ENCODE peak calls at places on chromosomes 5 and 9, in four cellular contexts. G, Q, U and X are unnamed samples. For H3K4me1, the result is how much of the 10 kb centered on the place peaks cover.

GRCh38 chr9:110939573-110939972 is 98.7 kb downstream of the LPAR1 start:
- DNase-seq in Q (no peak), U (no peak), G (no peak), X (no peak)

GRCh38 chr5:73960023-73960422 is 334.0 kb downstream of the ARHGEF28 start:
- DNase-seq in G (no peak), U (no peak), Q (no peak), X (no peak)

GRCh38 chr5:150081541-150082283 is 4.6 kb downstream of the CSF1R start:
- DNase-seq in U (peak), Q (no peak), G (no peak), X (no peak)

GRCh38 chr9:95724253-95724991 is 151.1 kb upstream of the ERCC6L2 start:
- DNase-seq in G (no peak), Q (no peak), U (no peak), X (no peak)

GRCh38 chr5:172802585-172803176 is 31.4 kb upstream of the ERGIC1 start:
- DNase-seq in U (no peak), G (no peak), Q (no peak), X (no peak)

GRCh38 chr5:171418982-171419662 is at the start of gene FGF18:
- DNase-seq in Q (no peak), U (peak), G (peak), X (no peak)

GRCh38 chr5:99034336-99034735 is 105.5 kb upstream of the CHD1 start:
- DNase-seq in Q (no peak), U (peak), G (no peak), X (no peak)

GRCh38 chr5:54672867-54673266 is 155.3 kb downstream of the SNX18 start:
- DNase-seq in Q (no peak), G (no peak), U (no peak), X (no peak)

GRCh38 chr5:98794414-98795080 is 21.1 kb downstream of the RGMB start:
- DNase-seq in G (no peak), U (no peak), Q (no peak), X (no peak)

GRCh38 chr5:59360130-59360555 is 533.4 kb downstream of the PDE4D start:
- DNase-seq in U (no peak), G (no peak), Q (no peak), X (no peak)

GRCh38 chr9:70668751-70669150 is 254.3 kb upstream of the KLF9 start:
- DNase-seq in G (no peak), U (no peak), Q (no peak), X (no peak)

GRCh38 chr5:25688156-25688555 is 1043.4 kb upstream of the CDH10 start:
- DNase-seq in G (no peak), U (no peak), Q (no peak), X (no peak)

GRCh38 chr5:39713224-39713911 is 288.6 kb upstream of the DAB2 start:
- DNase-seq in U (no peak), G (no peak), Q (no peak), X (no peak)

GRCh38 chr9:33161589-33162132 is 5.5 kb downstream of the B4GALT1 start:
- DNase-seq in U (peak), Q (peak), G (peak), X (no peak)
- H3K4me3 ChIP-seq in U (peak), Q (no peak), G (peak), X (peak)

DNA sequence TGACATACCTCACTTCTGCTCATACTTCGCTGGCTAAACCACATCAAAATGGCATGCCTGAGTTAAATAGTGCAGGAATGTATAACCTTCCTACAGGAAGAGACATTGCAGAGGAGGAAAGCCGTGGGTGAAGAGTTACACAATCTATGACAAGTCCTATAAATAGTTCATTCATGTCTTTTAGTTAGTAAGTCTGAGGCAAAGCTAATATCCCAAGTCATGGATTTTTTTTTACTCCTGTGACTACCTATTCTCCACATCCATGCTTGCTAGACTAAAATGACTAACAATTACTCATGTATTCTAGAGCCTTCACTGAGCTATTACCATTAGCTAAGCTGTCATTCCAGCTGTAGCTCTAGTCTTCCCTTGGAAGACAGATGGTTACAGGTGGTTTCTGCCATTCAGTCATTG is 391.3 kb downstream of the NR2F1-AS1 start:
- DNase-seq in U (no peak), G (peak), Q (no peak), X (no peak)
- H3K4me1 ChIP-seq in U (under half), G (half or more), Q (under half), X (under half)

GRCh38 chr9:106862946-106863740 is at the start of gene ZNF462:
- DNase-seq in G (no peak), Q (no peak), U (no peak), X (no peak)
- TF ChIP-seq POLR2A in G (no peak), Q (no peak), U (no peak), X (no peak)

DNA sequence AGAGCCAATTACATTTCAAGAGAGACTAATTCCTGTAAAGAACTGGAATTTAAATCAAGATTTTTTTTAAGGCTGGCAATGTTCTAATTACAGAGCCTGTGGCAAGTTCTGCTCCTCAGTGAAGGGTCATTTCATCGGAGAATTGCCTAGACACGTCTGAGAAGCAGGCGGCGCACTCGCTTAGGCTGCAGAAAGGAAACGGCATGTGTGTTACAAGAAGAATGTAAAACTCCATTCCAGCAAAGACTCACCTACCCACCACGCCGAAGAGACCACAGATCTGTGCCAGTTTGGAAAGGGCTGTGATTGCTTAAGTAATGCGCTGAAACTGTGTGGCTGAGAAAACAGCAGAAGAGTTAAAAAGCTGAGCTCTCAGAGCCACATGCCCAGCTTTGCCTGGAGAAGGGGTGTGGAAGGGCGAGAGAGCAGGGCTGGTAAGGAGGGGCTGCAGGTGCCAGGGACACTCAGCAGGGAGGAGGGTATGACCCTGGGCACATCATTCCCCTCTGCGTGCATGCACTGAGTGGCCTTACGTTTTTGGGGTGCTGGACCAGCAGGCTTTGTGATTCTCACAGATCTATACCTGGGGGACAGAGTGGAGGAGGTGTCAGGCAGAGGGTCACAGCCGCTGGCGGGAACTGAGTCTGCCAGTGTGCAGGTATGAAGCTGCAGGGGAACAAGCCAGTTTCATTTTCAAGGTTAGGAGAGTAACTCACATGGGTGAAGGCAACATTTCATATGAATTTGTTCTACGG is 17.8 kb upstream of the SLC25A51 start:
- DNase-seq in U (no peak), Q (no peak), G (no peak), X (peak)
- H3K4me3 ChIP-seq in U (no peak), Q (no peak), G (no peak), X (no peak)

DNA sequence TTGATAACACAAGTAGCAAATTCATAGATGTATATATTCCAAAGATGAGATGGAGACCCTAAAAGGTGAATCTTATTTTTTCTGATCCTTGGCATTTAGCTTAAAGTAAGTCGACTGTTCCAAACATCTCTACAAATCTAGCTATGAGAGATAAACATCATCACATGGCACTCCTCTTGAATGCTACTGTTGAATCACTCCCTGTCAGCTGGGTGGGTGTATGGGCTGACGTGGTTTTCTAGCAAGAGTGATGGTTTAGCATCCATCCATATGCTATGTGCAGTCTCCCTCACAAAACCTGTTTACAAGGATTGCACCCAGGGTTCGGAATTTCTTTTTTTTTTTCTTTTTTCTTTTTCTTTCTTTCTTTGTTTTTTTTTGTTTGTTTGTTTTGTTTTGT is 13.8 kb downstream of the ACO1 start:
- DNase-seq in Q (no peak), U (no peak), G (no peak), X (no peak)
- H3K4me1 ChIP-seq in Q (under half), U (under half), G (under half), X (under half)

DNA sequence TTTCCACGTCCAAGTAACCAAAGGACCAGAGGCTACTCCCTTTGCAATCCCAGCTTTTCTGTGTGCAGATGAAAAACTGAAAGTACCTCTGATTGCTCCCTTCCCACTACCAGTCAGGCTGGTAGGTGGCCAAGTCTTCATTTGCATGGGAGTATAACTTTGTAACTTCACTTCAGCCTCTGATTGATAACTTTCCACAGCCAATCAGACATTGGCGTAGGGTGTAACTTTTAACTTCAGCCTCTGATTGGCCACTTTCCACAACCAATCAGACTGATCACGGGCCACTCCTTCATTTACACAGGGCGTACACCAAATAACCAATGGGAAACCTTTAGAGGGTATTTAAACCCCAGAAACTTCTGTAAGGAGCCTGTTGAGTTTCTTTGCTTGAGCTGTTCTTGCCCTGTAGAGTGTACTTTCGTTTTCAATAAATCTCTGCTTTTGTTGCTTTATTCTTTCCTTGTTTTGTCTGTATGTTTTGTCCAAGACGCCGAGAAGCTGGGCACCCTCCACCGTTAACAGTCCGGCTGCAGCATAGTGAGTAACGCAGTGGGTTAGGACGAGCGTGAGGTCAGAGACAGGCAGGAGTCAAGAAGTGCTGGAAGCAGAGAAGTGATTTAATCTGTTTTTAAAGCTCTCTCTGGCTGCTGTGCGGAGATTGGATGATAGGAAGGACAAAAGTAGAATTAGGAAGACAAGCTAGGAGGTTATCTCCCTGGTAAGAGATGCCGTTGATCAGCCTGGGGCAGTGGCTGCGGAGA is 3.5 kb upstream of the EXOSC2 start:
- DNase-seq in Q (peak), U (peak), G (peak), X (no peak)
- TF ChIP-seq POLR2A in Q (peak), U (no peak), G (no peak), X (no peak)